ENCODE peak calls at places on chromosomes 5 and 9, in eight cellular contexts. One of them, this sample, is unnamed.

GRCh38 chr5:175822225-175822624 is 49.2 kb upstream of the CPLX2 start:
- DNase-seq in SK-N-SH: no peak
- DNase-seq in endothelial cell of umbilical vein: no peak
- DNase-seq in K562: no peak
- DNase-seq in HepG2: no peak
- DNase-seq in GM12878: no peak
- DNase-seq in H1: no peak
- DNase-seq in HCT116: peak
- DNase-seq in this sample: no peak

GRCh38 chr5:82863260-82863659 is 213.9 kb downstream of the TMEM167A start:
- DNase-seq in SK-N-SH: no peak
- DNase-seq in endothelial cell of umbilical vein: no peak
- DNase-seq in K562: no peak
- DNase-seq in HepG2: no peak
- DNase-seq in GM12878: no peak
- DNase-seq in H1: no peak
- DNase-seq in HCT116: no peak
- DNase-seq in this sample: no peak

GRCh38 chr9:118302721-118303120 is 598.5 kb downstream of the TLR4 start:
- DNase-seq in SK-N-SH: no peak
- DNase-seq in endothelial cell of umbilical vein: no peak
- DNase-seq in K562: no peak
- DNase-seq in HepG2: no peak
- DNase-seq in GM12878: no peak
- DNase-seq in H1: no peak
- DNase-seq in HCT116: no peak
- DNase-seq in this sample: no peak

GRCh38 chr5:74919487-74919886 is 53.3 kb upstream of the FAM169A start:
- DNase-seq in SK-N-SH: peak
- DNase-seq in endothelial cell of umbilical vein: peak
- DNase-seq in K562: peak
- DNase-seq in HepG2: peak
- DNase-seq in GM12878: no peak
- DNase-seq in H1: no peak
- DNase-seq in HCT116: peak
- DNase-seq in this sample: no peak

GRCh38 chr5:154251529-154251928 is 61.0 kb downstream of the GALNT10 start:
- DNase-seq in SK-N-SH: no peak
- DNase-seq in endothelial cell of umbilical vein: no peak
- DNase-seq in K562: no peak
- DNase-seq in HepG2: no peak
- DNase-seq in GM12878: no peak
- DNase-seq in H1: no peak
- DNase-seq in HCT116: no peak
- DNase-seq in this sample: no peak

GRCh38 chr5:142688278-142688677 is 2.4 kb upstream of the FGF1 start:
- DNase-seq in SK-N-SH: peak
- DNase-seq in endothelial cell of umbilical vein: no peak
- DNase-seq in K562: no peak
- DNase-seq in HepG2: no peak
- DNase-seq in GM12878: no peak
- DNase-seq in H1: no peak
- DNase-seq in HCT116: no peak
- DNase-seq in this sample: no peak

GRCh38 chr9:127093319-127094020 is 29.0 kb downstream of the ANGPTL2 start:
- DNase-seq in SK-N-SH: no peak
- DNase-seq in endothelial cell of umbilical vein: no peak
- DNase-seq in K562: no peak
- DNase-seq in HepG2: no peak
- DNase-seq in GM12878: no peak
- DNase-seq in H1: no peak
- DNase-seq in HCT116: no peak
- DNase-seq in this sample: no peak

GRCh38 chr5:108556414-108556813 is 174.5 kb upstream of the FBXL17 start:
- DNase-seq in SK-N-SH: peak
- DNase-seq in endothelial cell of umbilical vein: no peak
- DNase-seq in K562: no peak
- DNase-seq in HepG2: no peak
- DNase-seq in GM12878: no peak
- DNase-seq in H1: no peak
- DNase-seq in HCT116: no peak
- DNase-seq in this sample: no peak

GRCh38 chr5:133569347-133569746 is 43.0 kb downstream of the FSTL4 start:
- DNase-seq in SK-N-SH: no peak
- DNase-seq in endothelial cell of umbilical vein: no peak
- DNase-seq in K562: no peak
- DNase-seq in HepG2: no peak
- DNase-seq in GM12878: no peak
- DNase-seq in H1: no peak
- DNase-seq in HCT116: no peak
- DNase-seq in this sample: no peak

GRCh38 chr9:35313911-35314310 is 152.1 kb downstream of the UNC13B start:
- DNase-seq in SK-N-SH: no peak
- DNase-seq in endothelial cell of umbilical vein: no peak
- DNase-seq in K562: no peak
- DNase-seq in HepG2: no peak
- DNase-seq in GM12878: no peak
- DNase-seq in H1: no peak
- DNase-seq in HCT116: no peak
- DNase-seq in this sample: no peak

GRCh38 chr5:179762079-179762780 is 29.6 kb downstream of the MAML1 start:
- DNase-seq in SK-N-SH: peak
- DNase-seq in endothelial cell of umbilical vein: no peak
- DNase-seq in K562: peak
- DNase-seq in HepG2: peak
- DNase-seq in GM12878: peak
- DNase-seq in H1: no peak
- DNase-seq in HCT116: no peak
- DNase-seq in this sample: no peak

GRCh38 chr5:10248378-10249260 is 1.1 kb downstream of the ATPSCKMT start:
- DNase-seq in SK-N-SH: no peak
- DNase-seq in endothelial cell of umbilical vein: no peak
- DNase-seq in K562: peak
- DNase-seq in HepG2: no peak
- DNase-seq in GM12878: no peak
- DNase-seq in H1: no peak
- DNase-seq in HCT116: no peak
- DNase-seq in this sample: no peak

GRCh38 chr9:109771084-109771483 is 8.9 kb upstream of the PALM2AKAP2 start:
- DNase-seq in SK-N-SH: no peak
- DNase-seq in endothelial cell of umbilical vein: no peak
- DNase-seq in K562: no peak
- DNase-seq in HepG2: no peak
- DNase-seq in GM12878: no peak
- DNase-seq in H1: peak
- DNase-seq in HCT116: no peak
- DNase-seq in this sample: no peak

GRCh38 chr9:96459268-96460007 is 9.5 kb downstream of the HABP4 start:
- DNase-seq in SK-N-SH: no peak
- DNase-seq in endothelial cell of umbilical vein: no peak
- DNase-seq in K562: no peak
- DNase-seq in HepG2: no peak
- DNase-seq in GM12878: no peak
- DNase-seq in H1: no peak
- DNase-seq in HCT116: no peak
- DNase-seq in this sample: no peak

GRCh38 chr5:72015103-72015548 is 92.1 kb upstream of the MAP1B start:
- DNase-seq in SK-N-SH: peak
- DNase-seq in endothelial cell of umbilical vein: no peak
- DNase-seq in K562: peak
- DNase-seq in HepG2: peak
- DNase-seq in GM12878: no peak
- DNase-seq in H1: no peak
- DNase-seq in HCT116: peak
- DNase-seq in this sample: peak

GRCh38 chr9:114902773-114903589 is 27.4 kb downstream of the TNFSF8 start:
- DNase-seq in SK-N-SH: no peak
- DNase-seq in endothelial cell of umbilical vein: no peak
- DNase-seq in K562: no peak
- DNase-seq in HepG2: no peak
- DNase-seq in GM12878: no peak
- DNase-seq in H1: no peak
- DNase-seq in HCT116: no peak
- DNase-seq in this sample: no peak

GRCh38 chr9:136516191-136516654 is 29.6 kb downstream of the NOTCH1 start:
- DNase-seq in SK-N-SH: no peak
- DNase-seq in endothelial cell of umbilical vein: no peak
- DNase-seq in K562: no peak
- DNase-seq in HepG2: no peak
- DNase-seq in GM12878: no peak
- DNase-seq in H1: no peak
- DNase-seq in HCT116: no peak
- DNase-seq in this sample: no peak

GRCh38 chr5:103938151-103938671 is 375.6 kb upstream of the NUDT12 start:
- DNase-seq in SK-N-SH: no peak
- DNase-seq in endothelial cell of umbilical vein: no peak
- DNase-seq in K562: no peak
- DNase-seq in HepG2: no peak
- DNase-seq in GM12878: no peak
- DNase-seq in H1: no peak
- DNase-seq in HCT116: no peak
- DNase-seq in this sample: no peak
- H3K4me3 ChIP-seq in SK-N-SH: no peak
- H3K4me3 ChIP-seq in endothelial cell of umbilical vein: no peak
- H3K4me3 ChIP-seq in K562: no peak
- H3K4me3 ChIP-seq in HepG2: no peak
- H3K4me3 ChIP-seq in GM12878: no peak
- H3K4me3 ChIP-seq in H1: no peak
- H3K4me3 ChIP-seq in HCT116: no peak
- H3K4me3 ChIP-seq in this sample: peak

GRCh38 chr5:168291961-168292782 is 727 bp downstream of the WWC1 start:
- DNase-seq in SK-N-SH: peak
- DNase-seq in endothelial cell of umbilical vein: no peak
- DNase-seq in K562: no peak
- DNase-seq in HepG2: no peak
- DNase-seq in GM12878: no peak
- DNase-seq in H1: no peak
- DNase-seq in HCT116: no peak
- DNase-seq in this sample: no peak

GRCh38 chr5:168298949-168299348 is 7.5 kb downstream of the WWC1 start:
- DNase-seq in SK-N-SH: no peak
- DNase-seq in endothelial cell of umbilical vein: no peak
- DNase-seq in K562: no peak
- DNase-seq in HepG2: no peak
- DNase-seq in GM12878: no peak
- DNase-seq in H1: no peak
- DNase-seq in HCT116: no peak
- DNase-seq in this sample: no peak

GRCh38 chr5:168292783-168293696 is 1.6 kb downstream of the WWC1 start:
- DNase-seq in SK-N-SH: peak
- DNase-seq in endothelial cell of umbilical vein: no peak
- DNase-seq in K562: no peak
- DNase-seq in HepG2: no peak
- DNase-seq in GM12878: no peak
- DNase-seq in H1: no peak
- DNase-seq in HCT116: no peak
- DNase-seq in this sample: no peak

GRCh38 chr5:168296687-168297086 is 5.2 kb downstream of the WWC1 start:
- DNase-seq in SK-N-SH: no peak
- DNase-seq in endothelial cell of umbilical vein: no peak
- DNase-seq in K562: no peak
- DNase-seq in HepG2: no peak
- DNase-seq in GM12878: no peak
- DNase-seq in H1: no peak
- DNase-seq in HCT116: no peak
- DNase-seq in this sample: no peak

GRCh38 chr5:168295574-168296201 is 4.2 kb downstream of the WWC1 start:
- DNase-seq in SK-N-SH: peak
- DNase-seq in endothelial cell of umbilical vein: no peak
- DNase-seq in K562: no peak
- DNase-seq in HepG2: no peak
- DNase-seq in GM12878: no peak
- DNase-seq in H1: peak
- DNase-seq in HCT116: no peak
- DNase-seq in this sample: no peak
- TF ChIP-seq POLR2AphosphoS5 in SK-N-SH: peak
- TF ChIP-seq POLR2AphosphoS5 in endothelial cell of umbilical vein: no peak
- TF ChIP-seq POLR2AphosphoS5 in K562: no peak
- TF ChIP-seq POLR2AphosphoS5 in HepG2: no peak
- TF ChIP-seq POLR2AphosphoS5 in GM12878: no peak
- TF ChIP-seq POLR2AphosphoS5 in H1: no peak
- TF ChIP-seq POLR2AphosphoS5 in HCT116: no peak
- TF ChIP-seq POLR2AphosphoS5 in this sample: no peak

GRCh38 chr9:129548571-129549135 is 72.2 kb downstream of the C9orf50 start:
- DNase-seq in SK-N-SH: no peak
- DNase-seq in endothelial cell of umbilical vein: no peak
- DNase-seq in K562: no peak
- DNase-seq in HepG2: peak
- DNase-seq in GM12878: no peak
- DNase-seq in H1: no peak
- DNase-seq in HCT116: no peak
- DNase-seq in this sample: no peak
- H3K9ac ChIP-seq in SK-N-SH: no peak
- H3K9ac ChIP-seq in endothelial cell of umbilical vein: no peak
- H3K9ac ChIP-seq in K562: no peak
- H3K9ac ChIP-seq in HepG2: peak
- H3K9ac ChIP-seq in GM12878: no peak
- H3K9ac ChIP-seq in H1: no peak
- H3K9ac ChIP-seq in HCT116: peak
- H3K9ac ChIP-seq in this sample: no peak

DNA sequence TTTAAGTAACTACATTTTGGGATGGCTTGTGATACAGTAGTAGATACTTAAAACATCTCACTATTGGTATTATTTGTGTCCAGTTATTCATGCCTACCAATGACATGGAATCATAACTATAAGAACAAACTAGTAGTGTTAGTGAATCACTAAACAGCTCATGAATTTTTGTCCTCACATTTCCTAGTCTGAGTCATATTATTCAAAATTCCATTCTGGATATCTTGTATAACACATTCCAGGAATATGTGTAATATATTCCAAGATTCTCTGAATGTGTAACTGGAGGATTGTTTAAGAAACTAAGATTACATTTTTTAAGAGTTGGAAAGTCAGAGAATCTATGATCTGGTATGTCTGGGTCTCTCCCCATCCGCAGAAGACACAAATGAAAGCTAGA is 565.3 kb upstream of the ZNF608 start:
- DNase-seq in SK-N-SH: no peak
- DNase-seq in endothelial cell of umbilical vein: peak
- DNase-seq in K562: no peak
- DNase-seq in HepG2: no peak
- DNase-seq in GM12878: no peak
- DNase-seq in H1: no peak
- DNase-seq in HCT116: no peak
- DNase-seq in this sample: no peak
- H3K4me3 ChIP-seq in SK-N-SH: no peak
- H3K4me3 ChIP-seq in endothelial cell of umbilical vein: no peak
- H3K4me3 ChIP-seq in K562: no peak
- H3K4me3 ChIP-seq in HepG2: no peak
- H3K4me3 ChIP-seq in GM12878: no peak
- H3K4me3 ChIP-seq in H1: no peak
- H3K4me3 ChIP-seq in HCT116: no peak
- H3K4me3 ChIP-seq in this sample: no peak